ENCODE peak calls at places on chromosomes 16 and 17, in six cellular contexts. One of them, this sample, is unnamed.
A peak's percentile ranks its signal among the peaks of the same experiment; 100 is the strongest.

GRCh38 chr17:41919840-41920579 is 1.3 kb upstream of the ACLY start:
- DNase-seq in LoVo: no peak
- DNase-seq in NCI-H774: no peak
- DNase-seq in prostate gland: no peak
- DNase-seq in T-helper 2 cell: no peak
- DNase-seq in NB4: peak; percentile 67
- DNase-seq in this sample: no peak

GRCh38 chr17:77869665-77870132 is 88.8 kb upstream of the TNRC6C start:
- DNase-seq in LoVo: no peak
- DNase-seq in NCI-H774: no peak
- DNase-seq in prostate gland: no peak
- DNase-seq in T-helper 2 cell: peak; percentile 40
- DNase-seq in NB4: peak; percentile 84
- DNase-seq in this sample: no peak

GRCh38 chr17:82881900-82882714 is 42.3 kb upstream of the ZNF750 start:
- DNase-seq in LoVo: no peak
- DNase-seq in NCI-H774: no peak
- DNase-seq in prostate gland: no peak
- DNase-seq in T-helper 2 cell: no peak
- DNase-seq in NB4: no peak
- DNase-seq in this sample: no peak

GRCh38 chr16:12419151-12419550 is 384.5 kb downstream of the CPPED1 start:
- DNase-seq in LoVo: no peak
- DNase-seq in NCI-H774: no peak
- DNase-seq in prostate gland: no peak
- DNase-seq in T-helper 2 cell: no peak
- DNase-seq in NB4: no peak
- DNase-seq in this sample: no peak

GRCh38 chr16:23368469-23368868 is 66.4 kb downstream of the SCNN1B start:
- DNase-seq in LoVo: peak; percentile 41
- DNase-seq in NCI-H774: no peak
- DNase-seq in prostate gland: no peak
- DNase-seq in T-helper 2 cell: no peak
- DNase-seq in NB4: no peak
- DNase-seq in this sample: no peak

GRCh38 chr17:63989622-63990345 is 8.4 kb upstream of the PRR29 start:
- DNase-seq in LoVo: no peak
- DNase-seq in NCI-H774: no peak
- DNase-seq in prostate gland: no peak
- DNase-seq in T-helper 2 cell: no peak
- DNase-seq in NB4: no peak
- DNase-seq in this sample: no peak

GRCh38 chr17:48611213-48611612 is 396 bp upstream of the HOXB7 start:
- DNase-seq in LoVo: no peak
- DNase-seq in NCI-H774: no peak
- DNase-seq in prostate gland: no peak
- DNase-seq in T-helper 2 cell: no peak
- DNase-seq in NB4: no peak
- DNase-seq in this sample: no peak

GRCh38 chr16:833411-833810 is 32.9 kb upstream of the GNG13 start:
- DNase-seq in LoVo: no peak
- DNase-seq in NCI-H774: no peak
- DNase-seq in prostate gland: no peak
- DNase-seq in T-helper 2 cell: no peak
- DNase-seq in NB4: no peak
- DNase-seq in this sample: no peak

GRCh38 chr16:48081656-48082055 is 74.1 kb downstream of the ABCC12 start:
- DNase-seq in LoVo: no peak
- DNase-seq in NCI-H774: no peak
- DNase-seq in prostate gland: no peak
- DNase-seq in T-helper 2 cell: no peak
- DNase-seq in NB4: no peak
- DNase-seq in this sample: no peak

GRCh38 chr17:81134064-81134781 is 31.1 kb upstream of the PVALEF start:
- DNase-seq in LoVo: no peak
- DNase-seq in NCI-H774: no peak
- DNase-seq in prostate gland: no peak
- DNase-seq in T-helper 2 cell: no peak
- DNase-seq in NB4: no peak
- DNase-seq in this sample: no peak

GRCh38 chr17:73029941-73030340 is 62.5 kb downstream of the SLC39A11 start:
- DNase-seq in LoVo: no peak
- DNase-seq in NCI-H774: no peak
- DNase-seq in prostate gland: no peak
- DNase-seq in T-helper 2 cell: no peak
- DNase-seq in NB4: no peak
- DNase-seq in this sample: no peak

GRCh38 chr16:53429221-53429943 is 4.9 kb upstream of the RBL2 start:
- DNase-seq in LoVo: peak; percentile 3
- DNase-seq in NCI-H774: no peak
- DNase-seq in prostate gland: peak; percentile 42
- DNase-seq in T-helper 2 cell: no peak
- DNase-seq in NB4: no peak
- DNase-seq in this sample: no peak

GRCh38 chr17:4960279-4960922 is 7.2 kb downstream of the SPAG7 start:
- DNase-seq in LoVo: no peak
- DNase-seq in NCI-H774: no peak
- DNase-seq in prostate gland: no peak
- DNase-seq in T-helper 2 cell: no peak
- DNase-seq in NB4: no peak
- DNase-seq in this sample: no peak

GRCh38 chr17:76701471-76701967 is 9.2 kb downstream of the MXRA7 start:
- DNase-seq in LoVo: no peak
- DNase-seq in NCI-H774: no peak
- DNase-seq in prostate gland: no peak
- DNase-seq in T-helper 2 cell: no peak
- DNase-seq in NB4: no peak
- DNase-seq in this sample: no peak

GRCh38 chr17:58503876-58504275 is 10.6 kb downstream of the MTMR4 start:
- DNase-seq in LoVo: no peak
- DNase-seq in NCI-H774: no peak
- DNase-seq in prostate gland: no peak
- DNase-seq in T-helper 2 cell: no peak
- DNase-seq in NB4: peak; percentile 84
- DNase-seq in this sample: no peak

GRCh38 chr17:14015286-14015685 is 54.0 kb upstream of the COX10 start:
- DNase-seq in LoVo: no peak
- DNase-seq in NCI-H774: no peak
- DNase-seq in prostate gland: no peak
- DNase-seq in T-helper 2 cell: no peak
- DNase-seq in NB4: no peak
- DNase-seq in this sample: no peak

GRCh38 chr17:28716740-28717577 is 709 bp downstream of the RAB34 start:
- DNase-seq in LoVo: no peak
- DNase-seq in NCI-H774: no peak
- DNase-seq in prostate gland: no peak
- DNase-seq in T-helper 2 cell: no peak
- DNase-seq in NB4: no peak
- DNase-seq in this sample: no peak

This sample was measured in frontal cortex.